ENCODE peak calls at places on chromosomes 13 and 19, in six cellular contexts. D is right atrium auricular region, L is AG09309, M is left ventricle myocardium inferior, O is A549, H is BJ. P is an unnamed sample.

GRCh38 chr19:1042689-1043511 is 3.0 kb downstream of the ABCA7 start:
- DNase-seq in D (no peak), L (no peak), M (no peak), O (no peak), H (no peak), P (no peak)

GRCh38 chr13:24180743-24181384 is 20.3 kb downstream of the SPATA13 start:
- DNase-seq in D (no peak), L (no peak), M (no peak), O (no peak), H (no peak), P (no peak)

GRCh38 chr19:48645652-48646191 is at the start of gene CA11:
- DNase-seq in D (no peak), L (no peak), M (no peak), O (no peak), H (no peak), P (no peak)

GRCh38 chr13:77034883-77035282 is 7.9 kb upstream of the FBXL3 start:
- DNase-seq in D (no peak), L (peak), M (no peak), O (no peak), H (no peak), P (no peak)

GRCh38 chr13:91863699-91864098 is 465.3 kb downstream of the GPC5 start:
- DNase-seq in D (no peak), L (no peak), M (no peak), O (no peak), H (no peak), P (no peak)

GRCh38 chr13:84917252-84917878 is 881.9 kb downstream of the SLITRK6 start:
- DNase-seq in D (no peak), L (no peak), M (no peak), O (no peak), H (peak), P (no peak)

GRCh38 chr19:6718741-6719539 is 1.5 kb downstream of the C3 start:
- DNase-seq in D (no peak), L (no peak), M (no peak), O (peak), H (no peak), P (no peak)

GRCh38 chr13:99657848-99658265 is 156.6 kb downstream of the TM9SF2 start:
- DNase-seq in D (peak), L (no peak), M (peak), O (peak), H (no peak), P (no peak)

GRCh38 chr19:1482361-1483066 is 3.5 kb upstream of the C19orf25 start:
- DNase-seq in D (no peak), L (no peak), M (no peak), O (no peak), H (no peak), P (no peak)

GRCh38 chr13:25607096-25607495 is 235.3 kb downstream of the ATP8A2 start:
- DNase-seq in D (no peak), L (no peak), M (no peak), O (no peak), H (no peak), P (no peak)

GRCh38 chr13:27774651-27775050 is 17.6 kb upstream of the GSX1 start:
- DNase-seq in D (no peak), L (no peak), M (no peak), O (no peak), H (no peak), P (no peak)

GRCh38 chr13:40974460-40975407 is 44.4 kb downstream of the ELF1 start:
- DNase-seq in D (no peak), L (peak), M (no peak), O (peak), H (no peak), P (no peak)

DNA sequence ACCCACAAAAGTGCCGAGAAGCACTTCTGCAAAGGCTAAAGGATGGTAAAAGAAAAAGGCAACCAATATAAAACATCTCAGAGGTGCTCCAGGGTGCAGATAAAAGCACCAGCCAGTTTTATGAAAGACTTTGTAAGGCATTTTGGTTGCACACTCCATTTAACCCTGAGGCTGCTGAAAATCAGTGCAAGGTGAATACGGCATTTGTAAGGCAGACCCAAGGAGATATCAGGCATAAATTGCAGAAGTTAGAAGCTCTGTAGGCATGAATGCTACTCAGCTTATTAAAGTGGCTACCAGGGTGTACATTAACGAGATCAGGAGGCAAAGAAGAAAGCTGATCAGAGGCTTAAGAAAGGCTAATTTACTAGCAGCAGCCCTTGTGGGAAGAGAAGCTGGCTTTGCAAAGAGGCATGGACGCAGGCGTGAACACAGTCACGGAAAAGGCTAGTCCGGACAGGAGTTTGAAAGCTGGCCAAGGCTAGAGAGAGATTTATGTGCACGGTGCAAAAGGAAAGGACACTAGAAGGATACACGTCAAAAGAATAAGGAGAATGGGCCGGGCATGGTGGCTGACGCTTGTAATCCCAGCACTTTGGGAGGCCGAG is 99.6 kb downstream of the ZNF429 start:
- DNase-seq in D (no peak), L (no peak), M (no peak), O (no peak), H (no peak), P (peak)
- H3K4me3 ChIP-seq in D (peak), L (peak), M (peak), O (no peak), H (peak), P (peak)

GRCh38 chr19:39038098-39038497 is 5.7 kb upstream of the FBXO27 start:
- DNase-seq in D (no peak), L (no peak), M (no peak), O (peak), H (no peak), P (no peak)
- TF ChIP-seq CTCF in D (no peak), L (no peak), M (no peak), O (peak), H (peak), P (peak)

GRCh38 chr19:12763100-12763499 is 11.5 kb downstream of the BEST2 start:
- DNase-seq in D (no peak), L (no peak), M (peak), O (no peak), H (no peak), P (no peak)

GRCh38 chr19:12767666-12768065 is 7.7 kb downstream of the HOOK2 start:
- DNase-seq in D (no peak), L (no peak), M (no peak), O (no peak), H (no peak), P (no peak)

GRCh38 chr19:12767150-12767549 is 8.2 kb downstream of the HOOK2 start:
- DNase-seq in D (no peak), L (no peak), M (no peak), O (no peak), H (no peak), P (no peak)

GRCh38 chr19:12764698-12765097 is 10.7 kb downstream of the HOOK2 start:
- DNase-seq in D (no peak), L (no peak), M (no peak), O (no peak), H (no peak), P (no peak)

GRCh38 chr19:12766051-12766521 is 9.3 kb downstream of the HOOK2 start:
- DNase-seq in D (peak), L (no peak), M (peak), O (peak), H (no peak), P (no peak)
- H3K4me3 ChIP-seq in D (peak), L (peak), M (peak), O (peak), H (peak), P (no peak)

DNA sequence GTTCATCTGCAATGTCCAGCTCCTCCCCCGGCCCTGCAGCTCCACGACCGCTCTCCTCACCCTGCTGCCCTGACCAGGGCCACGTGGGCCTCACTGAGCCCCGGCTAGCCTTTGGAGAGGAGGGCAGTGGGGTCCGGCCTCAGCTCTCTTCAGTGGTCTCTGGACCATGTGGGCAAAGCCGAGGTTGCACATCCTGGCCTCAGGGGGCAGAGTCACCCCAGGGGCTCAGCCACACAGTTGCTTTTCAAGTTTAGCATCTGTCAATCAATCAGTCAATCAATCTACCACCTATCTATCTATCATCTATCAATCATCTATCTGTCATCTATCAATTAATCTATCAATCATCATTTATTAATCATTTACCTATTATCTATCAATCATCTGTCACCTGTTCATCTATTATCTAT is 3.0 kb upstream of the DIRAS1 start:
- DNase-seq in D (no peak), L (no peak), M (no peak), O (no peak), H (no peak), P (no peak)
- TF ChIP-seq CTCF in D (no peak), L (no peak), M (no peak), O (no peak), H (peak), P (peak)

GRCh38 chr13:114149774-114150740 is 17.6 kb upstream of the RASA3 start:
- DNase-seq in D (no peak), L (no peak), M (no peak), O (no peak), H (no peak), P (no peak)

GRCh38 chr13:114146173-114146572 is 13.8 kb upstream of the RASA3 start:
- DNase-seq in D (no peak), L (no peak), M (no peak), O (no peak), H (no peak), P (no peak)

GRCh38 chr13:114148521-114148855 is 16.1 kb upstream of the RASA3 start:
- DNase-seq in D (no peak), L (no peak), M (no peak), O (no peak), H (no peak), P (no peak)

GRCh38 chr13:114146629-114147028 is 14.2 kb upstream of the RASA3 start:
- DNase-seq in D (no peak), L (no peak), M (no peak), O (peak), H (no peak), P (no peak)

DNA sequence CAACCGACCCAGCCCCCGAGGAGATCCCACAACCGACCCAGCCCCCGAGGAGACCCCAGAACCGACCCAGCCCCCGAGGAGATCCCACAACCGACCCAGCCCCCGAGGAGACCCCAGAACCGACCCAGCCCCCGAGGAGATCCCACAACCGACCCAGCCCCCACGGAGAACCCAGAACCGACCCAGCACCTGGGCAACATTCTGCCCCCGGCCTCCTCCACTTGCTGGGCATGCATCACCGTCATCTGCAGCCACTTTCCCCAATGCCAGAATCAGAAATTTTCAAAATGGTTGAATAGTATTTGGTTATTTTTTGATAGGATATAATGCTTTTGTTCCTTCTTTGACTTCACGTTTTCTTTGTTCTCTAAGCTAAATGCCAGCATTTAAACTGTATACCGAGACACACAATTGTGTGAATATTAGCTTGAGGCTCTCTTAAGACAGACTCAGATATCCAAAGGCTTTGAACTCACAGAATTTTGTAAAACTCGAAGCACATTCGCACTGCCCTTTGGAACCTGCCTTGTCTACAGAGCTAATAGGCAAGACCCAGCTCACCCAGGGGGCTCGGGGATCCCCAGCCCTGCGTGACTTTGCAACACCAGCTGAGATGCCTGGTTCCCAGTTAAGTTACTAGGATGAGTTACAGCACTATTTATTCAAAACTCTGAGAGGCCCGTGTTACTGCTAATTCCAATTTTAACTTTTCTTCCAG is 15.5 kb upstream of the RASA3 start:
- DNase-seq in D (no peak), L (no peak), M (no peak), O (no peak), H (no peak), P (no peak)
- H3K4me3 ChIP-seq in D (no peak), L (no peak), M (no peak), O (no peak), H (no peak), P (no peak)

DNA sequence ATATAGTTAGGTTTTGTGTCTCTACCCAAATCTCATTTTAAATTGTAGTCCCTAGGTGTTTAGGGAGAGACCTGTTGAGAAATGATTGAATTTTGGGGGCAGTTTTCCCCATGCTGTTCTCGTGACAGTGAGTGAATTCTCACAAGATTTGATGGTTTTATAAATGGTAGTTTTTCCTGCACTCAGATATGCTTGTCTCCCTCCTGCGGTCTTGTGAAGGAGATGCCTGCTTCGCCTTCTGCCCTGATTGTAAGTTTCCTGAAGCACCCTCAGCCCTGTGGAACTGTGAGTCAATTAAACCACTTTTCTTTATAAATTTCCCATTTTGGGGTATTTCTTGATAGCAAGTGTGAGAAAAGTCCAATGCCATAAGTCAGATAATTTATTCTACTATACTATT is 1977.5 kb upstream of the PCDH20 start:
- DNase-seq in D (no peak), L (no peak), M (no peak), O (no peak), H (no peak), P (no peak)
- TF ChIP-seq CTCF in D (no peak), L (no peak), M (no peak), O (no peak), H (no peak), P (no peak)

DNA sequence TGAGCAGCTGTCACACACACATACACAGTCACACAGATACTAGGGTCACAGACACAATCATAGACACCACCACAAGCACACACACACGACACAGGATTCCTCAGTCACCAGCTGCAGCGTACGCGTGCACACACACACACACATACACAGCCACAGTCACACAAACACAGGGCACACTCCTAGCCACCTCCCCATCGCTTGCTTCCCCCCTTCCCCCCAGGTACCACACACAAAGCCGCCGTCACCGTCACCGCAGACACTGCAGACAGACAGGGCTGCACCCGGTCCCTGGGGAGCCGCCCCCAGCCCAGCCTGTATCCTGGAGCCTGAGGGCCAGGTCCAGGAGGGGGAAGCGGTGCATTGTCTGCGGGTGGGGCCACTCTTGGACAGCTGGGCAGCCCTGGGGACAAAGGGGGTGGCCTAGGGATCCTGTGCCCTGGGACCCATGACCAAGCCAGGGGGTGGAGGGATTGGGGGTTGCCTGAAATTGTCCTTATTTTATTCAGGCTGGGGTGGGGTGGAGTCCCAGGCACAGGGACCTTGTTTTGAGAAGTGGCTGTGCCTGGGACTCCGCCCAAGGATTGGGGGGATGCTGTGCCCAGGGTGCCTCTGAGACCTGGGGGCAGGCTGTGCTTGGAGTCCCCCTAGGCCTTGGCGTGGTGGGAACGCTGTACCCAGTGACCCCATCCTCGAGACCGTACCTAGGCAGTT is 957 bp downstream of the NUMBL start:
- DNase-seq in D (no peak), L (no peak), M (peak), O (no peak), H (no peak), P (no peak)
- H3K4me3 ChIP-seq in D (peak), L (peak), M (peak), O (peak), H (peak), P (peak)

GRCh38 chr19:16025108-16026101 is 50.9 kb upstream of the TPM4 start:
- DNase-seq in D (no peak), L (peak), M (no peak), O (peak), H (peak), P (peak)
- TF ChIP-seq CTCF in D (peak), L (peak), M (peak), O (no peak), H (peak), P (peak)